ENCODE peak calls at places on chromosomes 6 and 20, in five cellular contexts. W is MM.1S, G is neural progenitor cell, Y is GM23248, I is GM23338. D is an unnamed sample. For H3F3A, the result is how much of the 10 kb centered on the place peaks cover.

GRCh38 chr6:33118525-33119123 is 42.8 kb downstream of the HLA-DPB1 start:
- DNase-seq in W (peak), G (peak), Y (peak), I (peak), D (peak)

GRCh38 chr6:97240222-97240621 is 42.8 kb downstream of the MMS22L start:
- DNase-seq in W (no peak), G (no peak), Y (peak), I (no peak), D (peak)

GRCh38 chr6:1604347-1604990 is 5.2 kb upstream of the FOXC1 start:
- DNase-seq in W (peak), G (peak), Y (peak), I (peak), D (peak)

GRCh38 chr6:143427109-143427817 is 23.2 kb downstream of the ADAT2 start:
- DNase-seq in W (peak), G (peak), Y (peak), I (peak), D (peak)

GRCh38 chr6:61909541-61909940 is 376.5 kb downstream of the KHDRBS2 start:
- DNase-seq in W (no peak), G (no peak), Y (no peak), I (no peak), D (no peak)

GRCh38 chr20:48945840-48946514 is 24.5 kb downstream of the ARFGEF2 start:
- DNase-seq in W (no peak), G (no peak), Y (peak), I (no peak), D (peak)

GRCh38 chr20:5482791-5483190 is 166.0 kb upstream of the PROKR2 start:
- DNase-seq in W (no peak), G (no peak), Y (peak), I (no peak), D (no peak)

GRCh38 chr6:33914519-33915120 is 110.8 kb upstream of the MLN start:
- DNase-seq in W (no peak), G (no peak), Y (no peak), I (no peak), D (no peak)

GRCh38 chr6:91412532-91412931 is 825.7 kb upstream of the MAP3K7 start:
- DNase-seq in W (no peak), G (no peak), Y (no peak), I (no peak), D (peak)

GRCh38 chr6:45448417-45449389 is 71.0 kb upstream of the SUPT3H start:
- DNase-seq in W (peak), G (no peak), Y (peak), I (no peak), D (no peak)

GRCh38 chr6:16496982-16497823 is 258.8 kb downstream of the GMPR start:
- DNase-seq in W (no peak), G (peak), Y (no peak), I (peak), D (no peak)

GRCh38 chr20:62856931-62857619 is 4.5 kb downstream of the TCFL5 start:
- DNase-seq in W (no peak), G (no peak), Y (no peak), I (no peak), D (peak)

GRCh38 chr6:87944541-87944954 is 103.1 kb upstream of the SPACA1 start:
- DNase-seq in W (no peak), G (peak), Y (peak), I (peak), D (peak)

DNA sequence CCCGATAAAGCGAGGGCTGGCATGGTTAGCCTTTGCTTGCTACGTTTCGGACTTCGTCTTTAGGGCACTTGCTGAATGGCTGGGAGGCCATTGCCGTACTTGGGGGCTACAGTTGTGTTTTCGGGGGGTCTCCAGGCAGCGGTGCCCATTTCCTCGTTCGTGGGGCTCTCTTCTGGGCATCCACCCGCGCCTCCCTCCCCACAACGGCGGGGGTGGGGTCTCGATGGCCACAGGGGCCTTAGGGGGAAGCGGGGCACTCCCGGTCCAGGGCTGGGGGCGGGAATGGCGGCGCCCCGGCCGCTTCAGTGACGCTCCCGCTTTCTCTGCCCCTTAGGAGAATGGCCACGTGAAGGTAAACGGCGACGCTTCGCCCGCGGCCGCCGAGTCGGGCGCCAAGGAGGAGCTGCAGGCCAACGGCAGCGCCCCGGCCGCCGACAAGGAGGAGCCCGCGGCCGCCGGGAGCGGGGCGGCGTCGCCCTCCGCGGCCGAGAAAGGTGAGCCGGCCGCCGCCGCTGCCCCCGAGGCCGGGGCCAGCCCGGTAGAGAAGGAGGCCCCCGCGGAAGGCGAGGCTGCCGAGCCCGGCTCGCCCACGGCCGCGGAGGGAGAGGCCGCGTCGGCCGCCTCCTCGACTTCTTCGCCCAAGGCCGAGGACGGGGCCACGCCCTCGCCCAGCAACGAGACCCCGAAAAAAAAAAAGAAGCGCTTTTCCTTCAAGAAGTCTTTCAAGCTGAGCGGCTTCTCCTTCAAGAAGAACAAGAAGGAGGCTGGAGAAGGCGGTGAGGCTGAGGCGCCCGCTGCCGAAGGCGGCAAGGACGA is 2.4 kb downstream of the MARCKS start:
- DNase-seq in W (no peak), G (peak), Y (peak), I (peak), D (peak)
- H3F3A ChIP-seq in W (under half), G (under half), Y (half or more), I (under half), D (under half)

GRCh38 chr6:158703121-158703839 is 53.4 kb downstream of the SYTL3 start:
- DNase-seq in W (no peak), G (no peak), Y (no peak), I (no peak), D (no peak)

GRCh38 chr6:158707120-158707519 is 57.3 kb downstream of the SYTL3 start:
- DNase-seq in W (no peak), G (no peak), Y (peak), I (no peak), D (peak)

GRCh38 chr6:158706369-158706982 is 56.6 kb downstream of the SYTL3 start:
- DNase-seq in W (no peak), G (peak), Y (peak), I (peak), D (peak)

GRCh38 chr6:158705386-158706126 is 55.7 kb downstream of the SYTL3 start:
- DNase-seq in W (no peak), G (no peak), Y (no peak), I (no peak), D (no peak)

DNA sequence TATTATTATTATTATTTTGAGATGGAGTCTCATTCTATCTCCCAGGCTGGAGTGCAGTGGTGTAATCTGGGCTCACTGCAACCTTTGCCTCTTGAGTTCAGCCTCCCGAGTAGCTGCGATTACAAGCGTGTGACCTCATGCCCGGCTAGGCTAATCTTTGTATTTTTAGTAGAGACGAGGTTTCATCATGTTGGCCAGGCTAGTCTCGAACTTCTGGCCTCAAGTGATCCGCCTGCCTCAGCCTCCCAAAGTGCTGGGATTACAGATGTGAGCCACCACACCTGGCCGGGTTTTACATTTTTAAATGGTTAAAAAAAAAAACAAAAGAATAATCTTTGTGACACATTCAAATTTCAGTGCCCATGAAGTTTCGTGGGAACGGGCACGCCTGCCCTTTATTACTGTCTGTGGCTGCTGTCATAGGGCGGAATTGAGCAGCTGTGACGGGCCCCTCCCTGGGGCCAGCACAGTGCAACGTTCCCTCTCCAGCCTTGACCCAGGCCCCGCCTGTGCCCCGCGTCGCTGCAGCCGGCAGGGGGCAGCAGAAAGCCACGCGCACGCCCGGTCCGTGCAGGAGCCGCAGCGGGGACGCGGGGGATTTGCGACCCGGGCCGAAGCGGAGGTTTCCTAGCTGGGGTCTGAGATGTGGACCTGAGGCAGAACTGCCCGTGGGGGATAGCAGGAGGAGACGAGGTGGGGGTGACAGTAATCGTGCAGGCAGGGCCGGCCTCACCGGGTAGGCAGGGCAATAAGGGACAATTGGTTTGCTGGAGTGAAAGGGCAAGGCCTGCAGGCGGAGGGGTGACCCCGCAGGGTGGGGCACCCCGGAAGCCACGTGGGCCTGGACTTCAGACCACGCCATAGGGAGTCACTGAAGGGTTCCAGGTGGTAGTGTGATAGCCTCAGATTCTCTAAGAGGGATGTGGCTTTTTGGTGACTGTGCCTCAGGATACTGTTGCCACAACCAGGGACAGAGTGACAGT is 54.3 kb downstream of the SYTL3 start:
- DNase-seq in W (peak), G (peak), Y (peak), I (peak), D (peak)
- TF ChIP-seq EZH2phosphoT487 in W (no peak), G (no peak), Y (no peak), I (no peak), D (no peak)

GRCh38 chr6:3227363-3228045 is at the start of gene TUBB2B:
- DNase-seq in W (no peak), G (peak), Y (peak), I (peak), D (no peak)

GRCh38 chr6:3226422-3227362 is 761 bp downstream of the TUBB2B start:
- DNase-seq in W (peak), G (peak), Y (peak), I (peak), D (no peak)

GRCh38 chr6:3229566-3230274 is 2.3 kb upstream of the TUBB2B start:
- DNase-seq in W (peak), G (peak), Y (peak), I (peak), D (no peak)

GRCh38 chr6:3228791-3229565 is 1.5 kb upstream of the TUBB2B start:
- DNase-seq in W (no peak), G (peak), Y (no peak), I (peak), D (no peak)

GRCh38 chr6:3228046-3228671 is 706 bp upstream of the TUBB2B start:
- DNase-seq in W (peak), G (peak), Y (no peak), I (peak), D (no peak)
- TF ChIP-seq EZH2 in W (no peak), G (no peak), Y (no peak), I (no peak), D (no peak)

GRCh38 chr20:31547720-31548298 is 33.6 kb downstream of the HM13 start:
- DNase-seq in W (no peak), G (no peak), Y (no peak), I (no peak), D (no peak)
- H3F3A ChIP-seq in W (under half), G (under half), Y (half or more), I (half or more), D (under half)